ENCODE peak calls at places on chromosomes 5 and 9, in five cellular contexts. One of them, this sample, is unnamed.
A peak's percentile ranks its signal among the peaks of the same experiment; 100 is the strongest.

GRCh38 chr5:14659821-14660607 is 4.5 kb upstream of the OTULIN start:
- DNase-seq in Peyer's patch: no peak
- DNase-seq in heart left ventricle: no peak
- DNase-seq in uterus: no peak
- DNase-seq in vagina: no peak
- DNase-seq in this sample: no peak

GRCh38 chr5:159049844-159050318 is 49.8 kb downstream of the EBF1 start:
- DNase-seq in heart left ventricle: no peak
- DNase-seq in uterus: peak; percentile 44
- DNase-seq in Peyer's patch: no peak
- DNase-seq in vagina: no peak
- DNase-seq in this sample: no peak

GRCh38 chr5:57653636-57654290 is 171.2 kb upstream of the ACTBL2 start:
- DNase-seq in vagina: no peak
- DNase-seq in uterus: no peak
- DNase-seq in Peyer's patch: no peak
- DNase-seq in heart left ventricle: no peak
- DNase-seq in this sample: no peak

GRCh38 chr9:18806277-18806676 is 226.7 kb downstream of the SAXO1 start:
- DNase-seq in Peyer's patch: no peak
- DNase-seq in vagina: no peak
- DNase-seq in heart left ventricle: no peak
- DNase-seq in uterus: no peak
- DNase-seq in this sample: no peak

GRCh38 chr5:82720764-82721163 is 356.4 kb downstream of the TMEM167A start:
- DNase-seq in vagina: no peak
- DNase-seq in Peyer's patch: no peak
- DNase-seq in heart left ventricle: no peak
- DNase-seq in uterus: no peak
- DNase-seq in this sample: no peak

GRCh38 chr5:80182802-80183645 is 72.8 kb downstream of the SERINC5 start:
- DNase-seq in vagina: no peak
- DNase-seq in uterus: no peak
- DNase-seq in Peyer's patch: no peak
- DNase-seq in heart left ventricle: no peak
- DNase-seq in this sample: no peak

GRCh38 chr9:38687992-38688391 is 31.9 kb downstream of the FAM240B start:
- DNase-seq in heart left ventricle: no peak
- DNase-seq in Peyer's patch: no peak
- DNase-seq in vagina: no peak
- DNase-seq in uterus: no peak
- DNase-seq in this sample: no peak

GRCh38 chr5:82244151-82244550 is 34.0 kb downstream of the RPS23 start:
- DNase-seq in vagina: no peak
- DNase-seq in Peyer's patch: no peak
- DNase-seq in heart left ventricle: no peak
- DNase-seq in uterus: no peak
- DNase-seq in this sample: no peak

GRCh38 chr5:50445281-50445949 is 4.3 kb upstream of the EMB start:
- DNase-seq in Peyer's patch: peak; percentile 51
- DNase-seq in heart left ventricle: no peak
- DNase-seq in vagina: no peak
- DNase-seq in uterus: no peak
- DNase-seq in this sample: no peak

GRCh38 chr5:167633114-167633513 is 658.3 kb upstream of the WWC1 start:
- DNase-seq in Peyer's patch: no peak
- DNase-seq in heart left ventricle: no peak
- DNase-seq in vagina: no peak
- DNase-seq in uterus: no peak
- DNase-seq in this sample: no peak

GRCh38 chr5:63483338-63483737 is 478.9 kb downstream of the HTR1A start:
- DNase-seq in heart left ventricle: no peak
- DNase-seq in uterus: no peak
- DNase-seq in vagina: no peak
- DNase-seq in Peyer's patch: no peak
- DNase-seq in this sample: no peak

GRCh38 chr5:166338801-166339200 is 1952.6 kb upstream of the WWC1 start:
- DNase-seq in heart left ventricle: no peak
- DNase-seq in Peyer's patch: no peak
- DNase-seq in uterus: no peak
- DNase-seq in vagina: no peak
- DNase-seq in this sample: no peak

GRCh38 chr5:1015545-1015944 is 6.9 kb downstream of the NKD2 start:
- DNase-seq in vagina: no peak
- DNase-seq in Peyer's patch: no peak
- DNase-seq in uterus: no peak
- DNase-seq in heart left ventricle: no peak
- DNase-seq in this sample: no peak

GRCh38 chr5:124747770-124748686 is 1.6 kb upstream of the ZNF608 start:
- DNase-seq in Peyer's patch: peak; percentile 49
- DNase-seq in heart left ventricle: no peak
- DNase-seq in vagina: no peak
- DNase-seq in uterus: no peak
- DNase-seq in this sample: no peak

GRCh38 chr5:142426676-142427364 is 102.0 kb upstream of the SPRY4 start:
- DNase-seq in heart left ventricle: no peak
- DNase-seq in uterus: no peak
- DNase-seq in vagina: no peak
- DNase-seq in Peyer's patch: no peak
- DNase-seq in this sample: no peak

GRCh38 chr9:27749838-27750237 is 176.6 kb upstream of the C9orf72 start:
- DNase-seq in vagina: no peak
- DNase-seq in uterus: no peak
- DNase-seq in heart left ventricle: no peak
- DNase-seq in Peyer's patch: no peak
- DNase-seq in this sample: no peak

GRCh38 chr9:105244274-105244995 is at the start of gene SLC44A1:
- DNase-seq in heart left ventricle: peak; percentile 99
- DNase-seq in uterus: peak; percentile 95
- DNase-seq in Peyer's patch: peak; percentile 92
- DNase-seq in vagina: peak; percentile 95
- DNase-seq in this sample: peak; percentile 69
- TF ChIP-seq POLR2A in heart left ventricle: no peak
- TF ChIP-seq POLR2A in uterus: peak; percentile 89
- TF ChIP-seq POLR2A in Peyer's patch: peak; percentile 81
- TF ChIP-seq POLR2A in vagina: no peak
- TF ChIP-seq POLR2A in this sample: no peak

GRCh38 chr9:137293094-137293481 is 9.0 kb downstream of the NRARP start:
- DNase-seq in uterus: no peak
- DNase-seq in Peyer's patch: no peak
- DNase-seq in heart left ventricle: no peak
- DNase-seq in vagina: no peak
- DNase-seq in this sample: no peak
- H3K27ac ChIP-seq in uterus: no peak overlapping the region
- H3K27ac ChIP-seq in Peyer's patch: no peak overlapping the region
- H3K27ac ChIP-seq in heart left ventricle: no peak overlapping the region
- H3K27ac ChIP-seq in vagina: no peak overlapping the region
- H3K27ac ChIP-seq in this sample: no peak overlapping the region

GRCh38 chr9:109422641-109423040 is 75.5 kb downstream of the PTPN3 start:
- DNase-seq in vagina: no peak
- DNase-seq in heart left ventricle: no peak
- DNase-seq in uterus: no peak
- DNase-seq in Peyer's patch: no peak
- DNase-seq in this sample: no peak
- H3K4me3 ChIP-seq in vagina: no peak overlapping the region
- H3K4me3 ChIP-seq in heart left ventricle: no peak overlapping the region
- H3K4me3 ChIP-seq in uterus: no peak overlapping the region
- H3K4me3 ChIP-seq in Peyer's patch: no peak overlapping the region
- H3K4me3 ChIP-seq in this sample: no peak overlapping the region

DNA sequence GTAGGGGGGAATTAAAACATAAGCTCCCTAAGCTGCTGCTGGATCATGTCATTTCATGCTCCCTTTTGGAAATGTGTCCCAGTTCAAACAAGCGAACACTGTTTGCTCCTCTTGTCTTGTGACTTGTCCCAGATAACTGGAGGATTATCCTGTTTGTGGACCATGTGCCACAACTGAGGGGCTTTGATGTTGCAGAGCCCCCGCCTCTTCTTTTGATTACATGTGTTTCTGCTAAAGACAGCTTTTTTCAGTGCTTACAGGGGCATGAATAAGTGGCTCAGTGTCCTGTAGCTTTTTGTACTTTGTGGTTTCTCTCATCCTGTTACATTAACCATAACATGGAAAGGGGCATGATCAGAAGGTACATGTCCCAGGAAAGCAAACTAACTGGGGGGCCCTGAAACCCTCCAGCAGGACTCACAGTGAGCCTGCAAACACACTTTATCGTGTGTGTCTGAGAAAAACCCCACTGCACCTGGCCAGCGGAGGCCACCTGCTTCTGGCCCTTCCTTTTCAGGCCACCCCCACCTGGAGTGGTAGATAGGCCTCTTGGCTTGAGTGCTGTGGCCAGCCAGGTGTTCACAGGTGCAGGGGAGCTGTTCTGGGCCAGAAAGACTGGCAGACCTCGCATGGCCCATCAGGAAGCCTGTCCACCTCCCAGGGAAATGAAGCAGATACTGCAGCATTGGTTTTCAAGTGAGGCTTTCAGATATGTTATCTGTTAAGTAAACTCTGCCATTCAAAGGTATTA is 285.6 kb downstream of the FANCC start:
- DNase-seq in uterus: no peak
- DNase-seq in vagina: no peak
- DNase-seq in Peyer's patch: no peak
- DNase-seq in heart left ventricle: no peak
- DNase-seq in this sample: no peak
- TF ChIP-seq POLR2A in uterus: no peak
- TF ChIP-seq POLR2A in vagina: no peak
- TF ChIP-seq POLR2A in Peyer's patch: no peak
- TF ChIP-seq POLR2A in heart left ventricle: no peak
- TF ChIP-seq POLR2A in this sample: no peak

This sample was measured in esophagus squamous epithelium.